ENCODE peak calls at places on chromosomes 3 and 15, in eight cellular contexts. R is body of pancreas, Q is tibial nerve, G is breast epithelium, S is heart left ventricle, A is IMR-90, L is HCT116, B is K562. H is an unnamed sample. For H3K4me1, the result is how much of the 10 kb centered on the place peaks cover.

GRCh38 chr3:60582285-60582684 is 669.0 kb downstream of the FHIT start:
- DNase-seq in R (no peak), Q (no peak), G (no peak), S (no peak), A (no peak), L (no peak), B (no peak), H (no peak)

GRCh38 chr15:22883196-22883595 is 44.7 kb downstream of the NIPA2 start:
- DNase-seq in R (no peak), Q (no peak), G (no peak), S (no peak), A (no peak), L (no peak), B (no peak), H (no peak)

GRCh38 chr15:66931768-66932633 is 133.4 kb upstream of the SMAD3 start:
- DNase-seq in R (peak), Q (no peak), G (peak), S (no peak), A (peak), L (peak), B (no peak), H (peak)

GRCh38 chr15:32105258-32106248 is 75.2 kb downstream of the CHRNA7 start:
- DNase-seq in R (peak), Q (no peak), G (no peak), S (peak), A (no peak), L (no peak), B (no peak), H (no peak)

GRCh38 chr3:95626107-95626506 is 1188.3 kb upstream of the EPHA6 start:
- DNase-seq in R (no peak), Q (no peak), G (no peak), S (no peak), A (no peak), L (no peak), B (no peak), H (no peak)

GRCh38 chr3:66738625-66739330 is 238.0 kb upstream of the LRIG1 start:
- DNase-seq in R (no peak), Q (no peak), G (no peak), S (no peak), A (peak), L (no peak), B (no peak), H (no peak)

GRCh38 chr3:106769045-106769444 is 608.2 kb upstream of the CCDC54 start:
- DNase-seq in R (no peak), Q (no peak), G (no peak), S (no peak), A (no peak), L (no peak), B (no peak), H (no peak)

GRCh38 chr15:96416934-96417759 is 86.6 kb downstream of the NR2F2 start:
- DNase-seq in R (no peak), Q (no peak), G (no peak), S (no peak), A (peak), L (no peak), B (no peak), H (no peak)

GRCh38 chr3:140848675-140849074 is 93.0 kb upstream of the SLC25A36 start:
- DNase-seq in R (no peak), Q (no peak), G (no peak), S (no peak), A (no peak), L (no peak), B (no peak), H (no peak)

GRCh38 chr15:90882781-90883525 is 1.4 kb upstream of the FES start:
- DNase-seq in R (no peak), Q (no peak), G (no peak), S (no peak), A (no peak), L (no peak), B (no peak), H (no peak)
- TF ChIP-seq POLR2A in R (no peak), Q (no peak), G (no peak), S (no peak), A (no peak), L (no peak), B (no peak), H (no peak)

GRCh38 chr3:13880811-13881156 is 913 bp upstream of the WNT7A start:
- DNase-seq in R (no peak), Q (no peak), G (no peak), S (no peak), A (no peak), L (no peak), B (no peak), H (no peak)

GRCh38 chr3:13879946-13880810 is at the start of gene WNT7A:
- DNase-seq in R (no peak), Q (no peak), G (no peak), S (no peak), A (no peak), L (no peak), B (peak), H (no peak)

GRCh38 chr3:13878711-13879101 is 1.2 kb downstream of the WNT7A start:
- DNase-seq in R (no peak), Q (no peak), G (no peak), S (no peak), A (no peak), L (no peak), B (no peak), H (no peak)

GRCh38 chr3:13877911-13878710 is 1.8 kb downstream of the WNT7A start:
- DNase-seq in R (no peak), Q (no peak), G (no peak), S (no peak), A (no peak), L (no peak), B (peak), H (no peak)

GRCh38 chr3:13879102-13879945 is 547 bp downstream of the WNT7A start:
- DNase-seq in R (no peak), Q (no peak), G (no peak), S (no peak), A (no peak), L (no peak), B (no peak), H (no peak)
- H3K27ac ChIP-seq in R (no peak), Q (no peak), G (no peak), S (no peak), A (no peak), L (no peak), B (no peak), H (no peak)

DNA sequence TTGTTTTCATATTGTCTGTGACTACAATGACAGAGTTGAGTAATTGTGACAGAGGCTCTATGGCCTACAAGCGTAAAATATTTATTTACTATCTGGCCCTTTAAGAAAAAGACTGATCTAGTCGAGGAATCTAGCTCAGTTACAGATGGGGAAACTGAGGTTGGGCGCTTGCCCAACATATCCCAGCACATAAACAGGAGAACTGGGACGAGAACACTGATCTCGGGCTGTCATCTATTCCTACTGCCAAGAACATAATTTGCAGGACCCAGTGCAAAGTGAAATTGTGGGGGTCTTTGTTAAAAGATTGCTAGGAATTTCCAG is 1.9 kb downstream of the FES start:
- DNase-seq in R (no peak), Q (no peak), G (no peak), S (no peak), A (no peak), L (no peak), B (no peak), H (no peak)
- H3K4me1 ChIP-seq in R (under half), Q (under half), G (under half), S (under half), A (under half), L (under half), B (under half), H (under half)

GRCh38 chr15:76153241-76154197 is 93.7 kb downstream of the TMEM266 start:
- DNase-seq in R (no peak), Q (no peak), G (no peak), S (no peak), A (no peak), L (no peak), B (no peak), H (no peak)
- TF ChIP-seq POLR2A in R (no peak), Q (no peak), G (no peak), S (no peak), A (no peak), L (no peak), B (no peak), H (no peak)

GRCh38 chr3:193974147-193974546 is 161.8 kb upstream of the HES1 start:
- DNase-seq in R (no peak), Q (no peak), G (no peak), S (no peak), A (peak), L (no peak), B (no peak), H (no peak)

GRCh38 chr3:193971268-193971751 is 164.6 kb upstream of the HES1 start:
- DNase-seq in R (no peak), Q (no peak), G (no peak), S (peak), A (no peak), L (no peak), B (no peak), H (peak)

GRCh38 chr3:193972816-193973215 is 163.1 kb upstream of the HES1 start:
- DNase-seq in R (no peak), Q (no peak), G (no peak), S (no peak), A (no peak), L (no peak), B (no peak), H (no peak)

GRCh38 chr3:193968575-193968974 is 167.4 kb upstream of the HES1 start:
- DNase-seq in R (no peak), Q (no peak), G (no peak), S (no peak), A (no peak), L (no peak), B (no peak), H (no peak)

GRCh38 chr3:193970773-193971206 is 165.2 kb upstream of the HES1 start:
- DNase-seq in R (no peak), Q (no peak), G (no peak), S (no peak), A (no peak), L (no peak), B (no peak), H (no peak)
- H3K27ac ChIP-seq in R (no peak), Q (no peak), G (no peak), S (no peak), A (no peak), L (no peak), B (no peak), H (peak)

GRCh38 chr3:50321844-50322385 is 630 bp downstream of the HYAL2 start:
- DNase-seq in R (no peak), Q (no peak), G (no peak), S (peak), A (no peak), L (no peak), B (no peak), H (no peak)

GRCh38 chr3:50324351-50325144 is 2.0 kb upstream of the HYAL2 start:
- DNase-seq in R (peak), Q (peak), G (no peak), S (peak), A (peak), L (peak), B (peak), H (peak)

GRCh38 chr3:50322386-50323091 is at the start of gene HYAL2:
- DNase-seq in R (no peak), Q (no peak), G (no peak), S (peak), A (no peak), L (no peak), B (no peak), H (no peak)

GRCh38 chr3:50323614-50324199 is 1.2 kb upstream of the HYAL2 start:
- DNase-seq in R (no peak), Q (no peak), G (no peak), S (peak), A (no peak), L (no peak), B (no peak), H (no peak)

DNA sequence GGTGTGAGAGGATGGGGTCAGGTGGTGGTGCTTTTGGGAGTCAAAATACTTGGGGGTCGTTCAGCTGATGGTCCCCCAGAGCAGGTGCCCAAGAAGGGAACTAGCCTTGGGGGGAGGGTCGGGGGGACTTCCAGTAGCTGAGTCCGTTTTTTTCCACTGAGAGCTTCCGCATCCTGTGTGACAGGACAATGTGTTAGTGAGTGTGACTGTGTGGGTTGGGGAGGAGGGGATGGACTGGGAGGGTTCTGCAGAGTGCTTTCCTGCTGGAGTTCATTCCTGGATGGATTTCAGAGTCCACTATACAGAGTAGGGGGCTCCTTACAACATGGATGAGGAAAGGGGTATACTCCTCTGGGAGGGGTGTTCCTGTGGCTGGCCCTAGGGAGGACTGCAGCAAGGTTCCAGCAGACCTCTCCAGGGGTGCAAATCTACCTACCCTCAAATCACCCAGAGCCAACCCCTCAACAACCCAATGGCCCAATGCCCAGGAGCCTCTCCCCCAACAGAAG is 601 bp upstream of the HYAL2 start:
- DNase-seq in R (no peak), Q (no peak), G (no peak), S (peak), A (no peak), L (no peak), B (no peak), H (no peak)
- H3K4me1 ChIP-seq in R (half or more), Q (half or more), G (under half), S (half or more), A (under half), L (under half), B (under half), H (half or more)

H was measured in transverse colon.